ENCODE peak calls at places on chromosomes 16 and 17, in ten cellular contexts. F is T-helper 17 cell, R is cardiac fibroblast, Q is nucleus accumbens, D is AG09319, B is AG09309, V is H1, Z is lower leg skin, K is RWPE2, L is NCI-H1694. M is an unnamed sample.

GRCh38 chr17:68910256-68910705 is 44.9 kb downstream of the ABCA8 start:
- DNase-seq in F (no peak), R (peak; percentile 57), Q (peak; percentile 71), D (no peak), B (no peak), V (no peak), Z (no peak), K (no peak), L (peak; percentile 90), M (no peak)

GRCh38 chr16:10895053-10895946 is 18.3 kb downstream of the CIITA start:
- DNase-seq in F (no peak), R (peak; percentile 40), Q (no peak), D (no peak), B (no peak), V (peak; percentile 92), Z (no peak), K (no peak), L (no peak), M (no peak)

GRCh38 chr17:80758793-80759673 is 214.4 kb downstream of the RPTOR start:
- DNase-seq in F (no peak), R (no peak), Q (no peak), D (no peak), B (no peak), V (no peak), Z (no peak), K (no peak), L (no peak), M (no peak)

GRCh38 chr17:61395409-61395982 is 4.1 kb upstream of the TBX2 start:
- DNase-seq in F (no peak), R (no peak), Q (no peak), D (no peak), B (no peak), V (peak; percentile 70), Z (no peak), K (no peak), L (no peak), M (no peak)

GRCh38 chr16:495127-495748 is 32.3 kb upstream of the CAPN15 start:
- DNase-seq in F (no peak), R (peak; percentile 66), Q (no peak), D (no peak), B (no peak), V (peak; percentile 80), Z (no peak), K (no peak), L (peak; percentile 5), M (no peak)

GRCh38 chr17:77492446-77493237 is 351.9 kb downstream of the SEC14L1 start:
- DNase-seq in F (no peak), R (no peak), Q (no peak), D (no peak), B (no peak), V (no peak), Z (peak; percentile 82), K (peak; percentile 67), L (no peak), M (no peak)

GRCh38 chr17:79797492-79798295 is 817 bp upstream of the CBX8 start:
- DNase-seq in F (no peak), R (no peak), Q (no peak), D (no peak), B (no peak), V (peak; percentile 65), Z (no peak), K (no peak), L (no peak), M (no peak)

GRCh38 chr17:57682667-57683066 is 62.4 kb downstream of the CCDC182 start:
- DNase-seq in F (no peak), R (no peak), Q (no peak), D (no peak), B (no peak), V (peak; percentile 44), Z (peak; percentile 46), K (no peak), L (no peak), M (no peak)

GRCh38 chr17:67246398-67246647 is 1.3 kb upstream of the HELZ start:
- DNase-seq in F (no peak), R (no peak), Q (no peak), D (no peak), B (no peak), V (no peak), Z (no peak), K (no peak), L (no peak), M (no peak)

GRCh38 chr17:45404870-45405249 is 27.8 kb downstream of the ARHGAP27 start:
- DNase-seq in F (no peak), R (no peak), Q (no peak), D (no peak), B (no peak), V (no peak), Z (no peak), K (no peak), L (no peak), M (no peak)

GRCh38 chr16:71626018-71626857 is at the start of gene MARVELD3:
- DNase-seq in F (peak; percentile 12), R (no peak), Q (no peak), D (no peak), B (no peak), V (peak; percentile 99), Z (peak; percentile 94), K (peak; percentile 84), L (no peak), M (no peak)

GRCh38 chr16:49513040-49513439 is 139.4 kb downstream of the C16orf78 start:
- DNase-seq in F (no peak), R (peak; percentile 11), Q (no peak), D (no peak), B (no peak), V (no peak), Z (no peak), K (no peak), L (no peak), M (no peak)

GRCh38 chr16:55494994-55495421 is 13.9 kb upstream of the LPCAT2 start:
- DNase-seq in F (no peak), R (peak; percentile 95), Q (peak; percentile 65), D (peak; percentile 81), B (peak; percentile 88), V (no peak), Z (peak; percentile 83), K (no peak), L (no peak), M (no peak)

M was measured in NCI-H524 treated with DMSO at 0.1 percent for 48 hours.